ENCODE peak calls at places on chromosomes 1 and 21, in ten cellular contexts. Z is K562; D is activated T-cell treated with anti-CD3 and anti-CD28 coated beads for 1 hour; P is astrocyte of the cerebellum; H is non-pigmented ciliary epithelial cell; R is activated CD8-positive, alpha-beta memory T cell treated with anti-CD3 and anti-CD28 coated beads for 48 hours; W is NCI-H524; U is heart left ventricle; K is aorta; V is activated CD4-positive, alpha-beta T cell treated with anti-CD3 and anti-CD28 coated beads for 24 hours. E is an unnamed sample.
A peak's percentile ranks its signal among the peaks of the same experiment; 100 is the strongest.

GRCh38 chr1:227785812-227786608 is 29.5 kb upstream of the PRSS38 start:
- DNase-seq in Z (no peak), D (no peak), P (no peak), H (no peak), R (no peak), W (no peak), U (no peak), K (no peak), V (no peak), E (peak; percentile 3)

GRCh38 chr1:111234258-111234657 is 6.7 kb downstream of the CHI3L2 start:
- DNase-seq in Z (no peak), D (no peak), P (no peak), H (no peak), R (no peak), W (no peak), U (no peak), K (no peak), V (no peak), E (no peak)

GRCh38 chr1:23800396-23801337 is at the start of gene GALE:
- DNase-seq in Z (peak; percentile 96), D (peak; percentile 98), P (peak; percentile 74), H (peak; percentile 58), R (peak; percentile 93), W (peak; percentile 88), U (peak; percentile 98), K (peak; percentile 99), V (peak; percentile 96), E (peak; percentile 93)

GRCh38 chr1:209220048-209220524 is 363.4 kb upstream of the CAMK1G start:
- DNase-seq in Z (no peak), D (no peak), P (peak; percentile 18), H (no peak), R (no peak), W (no peak), U (no peak), K (no peak), V (no peak), E (no peak)

GRCh38 chr1:203288351-203288894 is 16.9 kb upstream of the BTG2 start:
- DNase-seq in Z (no peak), D (no peak), P (no peak), H (no peak), R (no peak), W (peak; percentile 55), U (no peak), K (no peak), V (no peak), E (no peak)

GRCh38 chr1:25650219-25650576 is 33.6 kb downstream of the MAN1C1 start:
- DNase-seq in Z (no peak), D (no peak), P (no peak), H (no peak), R (no peak), W (no peak), U (no peak), K (no peak), V (no peak), E (no peak)

GRCh38 chr1:236018885-236019453 is 45.9 kb downstream of the NID1 start:
- DNase-seq in Z (no peak), D (no peak), P (no peak), H (no peak), R (no peak), W (no peak), U (peak; percentile 84), K (peak; percentile 68), V (no peak), E (no peak)

GRCh38 chr21:46099476-46099875 is 1.6 kb downstream of the COL6A2 start:
- DNase-seq in Z (no peak), D (no peak), P (no peak), H (no peak), R (no peak), W (no peak), U (peak; percentile 58), K (peak; percentile 63), V (no peak), E (peak; percentile 2)

GRCh38 chr1:22749919-22750670 is 39.5 kb downstream of the EPHB2 start:
- DNase-seq in Z (no peak), D (no peak), P (peak; percentile 64), H (peak; percentile 81), R (no peak), W (no peak), U (no peak), K (peak; percentile 72), V (no peak), E (no peak)

GRCh38 chr21:28704746-28705145 is 287.9 kb downstream of the LTN1 start:
- DNase-seq in Z (no peak), D (no peak), P (no peak), H (no peak), R (no peak), W (peak; percentile 39), U (no peak), K (peak; percentile 59), V (no peak), E (no peak)